ENCODE peak calls at places on chromosome 15, in nine cellular contexts. T, S, N, X, D, M, C, P and E are unnamed samples. For H3K4me1, the result is how much of the 10 kb centered on the place peaks cover.

GRCh38 chr15:55389276-55389631 is 18.9 kb downstream of the CCPG1 start:
- DNase-seq in N (no peak), P (no peak), X (no peak), M (no peak), D (no peak), T (no peak), S (peak), C (no peak), E (peak)

GRCh38 chr15:99109555-99110021 is 4.7 kb downstream of the SYNM start:
- DNase-seq in M (no peak), N (no peak), X (no peak), D (peak), C (no peak), S (no peak), T (no peak), P (no peak), E (no peak)

GRCh38 chr15:31485431-31485830 is 158.8 kb downstream of the KLF13 start:
- DNase-seq in M (no peak), D (no peak), C (no peak), N (no peak), T (no peak), P (no peak), S (no peak), X (no peak), E (no peak)

GRCh38 chr15:67095834-67096366 is 30.5 kb downstream of the SMAD3 start:
- DNase-seq in S (no peak), M (no peak), C (no peak), D (no peak), X (no peak), P (peak), T (no peak), N (no peak), E (no peak)

GRCh38 chr15:39939487-39940452 is 5.9 kb downstream of the EIF2AK4 start:
- DNase-seq in C (no peak), X (no peak), M (no peak), S (no peak), T (no peak), P (no peak), D (no peak), N (no peak), E (no peak)

GRCh38 chr15:39907216-39907615 is 12.8 kb downstream of the GPR176 start:
- DNase-seq in P (no peak), N (no peak), S (no peak), M (peak), T (no peak), C (no peak), D (no peak), X (no peak), E (no peak)

GRCh38 chr15:65072617-65073016 is 3.9 kb upstream of the KBTBD13 start:
- DNase-seq in M (no peak), X (no peak), S (no peak), C (no peak), D (no peak), N (no peak), P (no peak), T (no peak), E (no peak)

GRCh38 chr15:40325188-40325587 is 1.7 kb downstream of the INAFM2 start:
- DNase-seq in S (no peak), N (no peak), P (no peak), M (no peak), T (no peak), D (no peak), C (no peak), X (peak), E (peak)

GRCh38 chr15:91780387-91780786 is 73.1 kb upstream of the SLCO3A1 start:
- DNase-seq in D (no peak), S (no peak), T (no peak), M (no peak), P (no peak), N (no peak), C (no peak), X (no peak), E (no peak)

GRCh38 chr15:89164712-89165211 is 56.6 kb downstream of the RLBP1 start:
- DNase-seq in C (no peak), N (no peak), D (peak), M (no peak), S (no peak), P (no peak), X (no peak), T (peak), E (no peak)

GRCh38 chr15:70259030-70259424 is 161.3 kb upstream of the TLE3 start:
- DNase-seq in P (peak), S (no peak), X (peak), C (no peak), M (no peak), T (peak), N (peak), D (peak), E (no peak)
- H3K4me1 ChIP-seq in P (under half), S (under half), X (under half), C (under half), M (under half), T (under half), N (under half), D (under half), E (under half)

GRCh38 chr15:62054979-62055378 is 5.3 kb downstream of the VPS13C start:
- DNase-seq in D (no peak), X (no peak), T (no peak), C (no peak), M (no peak), N (no peak), S (no peak), P (no peak), E (no peak)

GRCh38 chr15:62053439-62054085 is 6.7 kb downstream of the VPS13C start:
- DNase-seq in P (no peak), T (no peak), M (no peak), C (no peak), S (no peak), X (no peak), N (no peak), D (no peak), E (no peak)

GRCh38 chr15:62051166-62051565 is 9.1 kb downstream of the VPS13C start:
- DNase-seq in M (no peak), X (no peak), P (no peak), T (no peak), D (no peak), S (no peak), N (no peak), C (no peak), E (no peak)

GRCh38 chr15:62050118-62050517 is 10.1 kb downstream of the VPS13C start:
- DNase-seq in C (no peak), N (no peak), M (no peak), S (no peak), D (no peak), T (no peak), X (no peak), P (no peak), E (no peak)

DNA sequence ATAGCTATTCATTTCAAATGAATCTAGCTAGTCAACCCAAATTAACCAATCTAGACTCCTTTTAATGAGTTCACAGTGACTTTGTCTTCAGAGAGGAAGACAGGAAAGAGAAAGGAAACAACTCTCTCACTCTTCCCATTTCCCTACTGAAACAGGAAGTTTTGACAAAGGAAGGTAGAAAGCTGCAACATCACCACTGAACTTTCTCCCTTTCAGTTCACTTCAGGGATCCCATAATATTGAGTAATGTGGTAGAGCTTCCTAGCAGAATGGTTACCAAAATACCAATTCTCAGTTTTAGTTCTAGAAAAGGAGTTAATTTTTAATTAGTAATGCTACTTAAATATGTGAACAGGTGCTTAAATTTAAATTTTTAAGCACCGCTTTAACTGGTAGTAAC is 7.5 kb downstream of the VPS13C start:
- DNase-seq in X (no peak), M (no peak), S (no peak), P (no peak), N (no peak), T (no peak), C (no peak), D (no peak), E (no peak)
- H3K4me3 ChIP-seq in X (no peak), M (no peak), S (no peak), P (no peak), N (no peak), T (no peak), C (no peak), D (no peak), E (no peak)

GRCh38 chr15:68354268-68354667 is 76.7 kb downstream of the FEM1B start:
- DNase-seq in P (no peak), D (no peak), N (no peak), C (no peak), S (no peak), X (no peak), M (no peak), T (no peak), E (peak)

GRCh38 chr15:68354923-68355322 is 77.0 kb downstream of the ITGA11 start:
- DNase-seq in T (no peak), S (peak), M (no peak), N (no peak), P (no peak), X (peak), C (no peak), D (no peak), E (peak)

GRCh38 chr15:68352401-68353062 is 75.0 kb downstream of the FEM1B start:
- DNase-seq in X (peak), C (no peak), S (peak), D (peak), N (no peak), T (no peak), P (no peak), M (no peak), E (peak)

GRCh38 chr15:68356778-68357177 is 75.2 kb downstream of the ITGA11 start:
- DNase-seq in M (no peak), S (no peak), P (no peak), N (no peak), X (no peak), D (no peak), T (no peak), C (no peak), E (no peak)

GRCh38 chr15:68353418-68354145 is 76.0 kb downstream of the FEM1B start:
- DNase-seq in T (no peak), D (no peak), N (no peak), C (no peak), P (no peak), X (no peak), M (no peak), S (peak), E (no peak)
- H3K4me1 ChIP-seq in T (under half), D (under half), N (under half), C (under half), P (under half), X (under half), M (under half), S (under half), E (under half)

GRCh38 chr15:74777769-74778598 is 3.9 kb upstream of the CSK start:
- DNase-seq in T (no peak), S (no peak), P (no peak), X (no peak), N (no peak), D (no peak), M (no peak), C (no peak), E (no peak)
- H3K4me3 ChIP-seq in T (no peak), S (no peak), P (peak), X (no peak), N (no peak), D (no peak), M (no peak), C (no peak), E (no peak)

DNA sequence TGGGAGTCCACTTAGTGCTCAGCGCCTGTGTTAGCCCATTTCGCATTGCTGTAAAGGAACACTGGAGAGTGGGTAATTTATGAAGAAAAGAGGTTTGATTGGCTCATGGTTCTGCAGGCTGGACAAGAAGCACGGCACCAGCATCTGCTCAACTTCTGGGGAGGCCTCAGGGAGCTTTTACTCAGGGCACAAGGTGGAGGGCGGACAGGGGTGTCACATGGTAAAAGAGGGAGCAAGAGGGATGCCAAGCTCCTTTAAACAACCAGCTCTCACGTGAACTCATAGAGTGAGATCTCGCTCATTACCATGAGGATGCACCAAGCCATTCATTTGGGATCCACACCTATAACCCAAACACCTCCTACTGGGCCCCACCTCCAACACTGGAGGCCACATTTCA is 181.4 kb upstream of the TLE3 start:
- DNase-seq in T (no peak), M (no peak), X (no peak), C (no peak), S (no peak), P (no peak), N (no peak), D (no peak), E (no peak)
- H3K4me1 ChIP-seq in T (under half), M (under half), X (under half), C (under half), S (under half), P (under half), N (under half), D (under half), E (under half)

GRCh38 chr15:78033864-78034263 is 43.6 kb downstream of the TBC1D2B start:
- DNase-seq in C (no peak), D (no peak), N (no peak), T (no peak), P (peak), S (no peak), X (no peak), M (no peak), E (no peak)

GRCh38 chr15:78035319-78035718 is 42.2 kb downstream of the TBC1D2B start:
- DNase-seq in P (peak), X (peak), M (no peak), T (peak), D (no peak), N (no peak), C (no peak), S (no peak), E (no peak)

GRCh38 chr15:78035861-78036476 is 41.5 kb downstream of the TBC1D2B start:
- DNase-seq in T (no peak), X (no peak), M (no peak), S (no peak), C (no peak), P (no peak), N (no peak), D (no peak), E (no peak)

GRCh38 chr15:78037328-78037727 is 40.2 kb downstream of the TBC1D2B start:
- DNase-seq in N (no peak), D (no peak), S (no peak), M (no peak), T (no peak), P (no peak), X (no peak), C (no peak), E (no peak)

GRCh38 chr15:78034495-78035191 is 42.9 kb downstream of the TBC1D2B start:
- DNase-seq in C (no peak), P (peak), N (no peak), X (no peak), D (no peak), M (no peak), S (no peak), T (peak), E (no peak)
- H3K4me3 ChIP-seq in C (no peak), P (no peak), N (no peak), X (no peak), D (no peak), M (no peak), S (no peak), T (no peak), E (no peak)

GRCh38 chr15:41774062-41774872 is at the start of gene MAPKBP1:
- DNase-seq in S (peak), T (peak), X (peak), C (peak), D (peak), M (peak), N (peak), P (peak), E (peak)
- H3K4me1 ChIP-seq in S (half or more), T (under half), X (under half), C (under half), D (half or more), M (under half), N (under half), P (half or more), E (under half)

GRCh38 chr15:81544385-81544784 is 170.4 kb upstream of the TMC3 start:
- DNase-seq in D (no peak), N (no peak), M (no peak), S (no peak), P (no peak), X (no peak), C (no peak), T (no peak), E (no peak)
- H3K4me3 ChIP-seq in D (no peak), N (no peak), M (no peak), S (no peak), P (no peak), X (no peak), C (no peak), T (no peak), E (no peak)